ENCODE peak calls at places on chromosomes 1 and 21, in six cellular contexts. L is stimulated activated CD4-positive, alpha-beta T cell treated with anti-CD3 and anti-CD28 coated beads, Interleukin-1b, Interleukin-23, amount 100 ng/mL, for 4 hours; K is NCI-H1105 treated with DMSO at 0.1 percent for 48 hours; X is HT-29; T is HEK293T; Y is Ammon's horn. F is an unnamed sample.

GRCh38 chr1:227892930-227893695 is 54.6 kb downstream of the WNT9A start:
- DNase-seq in L (no peak), K (no peak), X (no peak), T (no peak), Y (no peak), F (no peak)

GRCh38 chr1:168920456-168921094 is 185.9 kb upstream of the ATP1B1 start:
- DNase-seq in L (no peak), K (no peak), X (peak), T (no peak), Y (peak), F (no peak)

GRCh38 chr1:176102243-176102642 is 104.8 kb downstream of the COP1 start:
- DNase-seq in L (no peak), K (no peak), X (no peak), T (no peak), Y (no peak), F (no peak)

GRCh38 chr1:21117159-21117953 is 59.3 kb downstream of the EIF4G3 start:
- DNase-seq in L (no peak), K (no peak), X (no peak), T (no peak), Y (peak), F (no peak)

GRCh38 chr1:221865808-221866207 is 123.9 kb upstream of the DUSP10 start:
- DNase-seq in L (no peak), K (no peak), X (no peak), T (no peak), Y (no peak), F (no peak)

GRCh38 chr1:19250629-19251304 is 557 bp downstream of the EMC1 start:
- DNase-seq in L (no peak), K (no peak), X (peak), T (peak), Y (no peak), F (no peak)

GRCh38 chr1:203777596-203777995 is 12.6 kb downstream of the LAX1 start:
- DNase-seq in L (no peak), K (no peak), X (no peak), T (no peak), Y (no peak), F (no peak)

GRCh38 chr1:203380395-203381150 is 29.7 kb upstream of the FMOD start:
- DNase-seq in L (no peak), K (no peak), X (no peak), T (no peak), Y (no peak), F (no peak)

GRCh38 chr1:233512538-233512937 is 101.4 kb upstream of the KCNK1 start:
- DNase-seq in L (no peak), K (no peak), X (no peak), T (no peak), Y (no peak), F (no peak)

GRCh38 chr1:154181944-154182341 is 10.0 kb downstream of the TPM3 start:
- DNase-seq in L (no peak), K (no peak), X (no peak), T (no peak), Y (no peak), F (no peak)

GRCh38 chr21:46545363-46545762 is 59.5 kb downstream of the S100B start:
- DNase-seq in L (no peak), K (no peak), X (no peak), T (no peak), Y (no peak), F (no peak)

GRCh38 chr1:241837901-241838300 is 10.1 kb upstream of the EXO1 start:
- DNase-seq in L (no peak), K (no peak), X (no peak), T (no peak), Y (no peak), F (no peak)

GRCh38 chr1:81174811-81175476 is 625.8 kb upstream of the ADGRL2 start:
- DNase-seq in L (no peak), K (no peak), X (no peak), T (no peak), Y (no peak), F (no peak)

GRCh38 chr1:171251042-171251740 is 2.9 kb downstream of the FMO1 start:
- DNase-seq in L (no peak), K (peak), X (no peak), T (peak), Y (no peak), F (peak)

GRCh38 chr1:6123083-6123482 is 57.0 kb downstream of the CHD5 start:
- DNase-seq in L (no peak), K (no peak), X (no peak), T (no peak), Y (peak), F (no peak)

GRCh38 chr1:24373044-24373443 is 40.5 kb downstream of the STPG1 start:
- DNase-seq in L (no peak), K (no peak), X (no peak), T (no peak), Y (no peak), F (no peak)

GRCh38 chr1:101178341-101178687 is 58.5 kb upstream of the S1PR1 start:
- DNase-seq in L (no peak), K (no peak), X (no peak), T (no peak), Y (no peak), F (no peak)

GRCh38 chr1:100353988-100354387 is 1.7 kb downstream of the CDC14A start:
- DNase-seq in L (no peak), K (peak), X (peak), T (peak), Y (no peak), F (no peak)

GRCh38 chr1:185432943-185433342 is 115.9 kb upstream of the IVNS1ABP start:
- DNase-seq in L (no peak), K (no peak), X (no peak), T (no peak), Y (no peak), F (peak)

GRCh38 chr21:21712761-21713558 is 714.8 kb downstream of the NCAM2 start:
- DNase-seq in L (no peak), K (no peak), X (no peak), T (no peak), Y (peak), F (no peak)

GRCh38 chr21:21137986-21138385 is 139.8 kb downstream of the NCAM2 start:
- DNase-seq in L (no peak), K (no peak), X (no peak), T (no peak), Y (no peak), F (no peak)

GRCh38 chr1:214439352-214440119 is 111.9 kb downstream of the PTPN14 start:
- DNase-seq in L (no peak), K (peak), X (peak), T (peak), Y (no peak), F (peak)

GRCh38 chr21:45892156-45892919 is 89.2 kb upstream of the COL6A1 start:
- DNase-seq in L (no peak), K (no peak), X (no peak), T (no peak), Y (no peak), F (no peak)

GRCh38 chr1:226525750-226526149 is 22.8 kb upstream of the STUM start:
- DNase-seq in L (no peak), K (no peak), X (no peak), T (no peak), Y (no peak), F (no peak)

GRCh38 chr1:225250432-225250831 is 177.4 kb downstream of the LBR start:
- DNase-seq in L (no peak), K (no peak), X (no peak), T (no peak), Y (no peak), F (no peak)

GRCh38 chr1:22962558-22962957 is 10.1 kb downstream of the LACTBL1 start:
- DNase-seq in L (no peak), K (no peak), X (no peak), T (no peak), Y (no peak), F (no peak)

GRCh38 chr1:95435611-95436010 is 201.6 kb downstream of the RWDD3 start:
- DNase-seq in L (no peak), K (no peak), X (no peak), T (no peak), Y (no peak), F (no peak)

GRCh38 chr1:24664507-24665033 is 21.5 kb downstream of the SRRM1 start:
- DNase-seq in L (no peak), K (no peak), X (no peak), T (no peak), Y (no peak), F (no peak)

GRCh38 chr1:205470131-205470530 is 14.3 kb upstream of the BLACAT1 start:
- DNase-seq in L (no peak), K (no peak), X (no peak), T (no peak), Y (no peak), F (no peak)

GRCh38 chr1:59020151-59020997 is 236.5 kb upstream of the JUN start:
- DNase-seq in L (peak), K (no peak), X (peak), T (no peak), Y (peak), F (peak)

GRCh38 chr21:33969600-33969999 is 54.0 kb upstream of the ATP5PO start:
- DNase-seq in L (no peak), K (no peak), X (no peak), T (no peak), Y (no peak), F (no peak)

F was measured in activated CD8-positive, alpha-beta memory T cell treated with anti-CD3 and anti-CD28 coated beads, Interleukin-2, amount 10 ng/mL, durations not matched to agents 7 days and 5 days.